ENCODE peak calls at places on chromosomes 16 and 17, in five cellular contexts. H is stimulated activated CD8-positive, alpha-beta memory T cell treated with anti-CD3 and anti-CD28 coated beads, Interleukin-12 subunit alpha, Interleukin-12 subunit beta, amount 100 ng/mL, for 4 hours; V is neural progenitor cell; K is heart right ventricle; A is CD8-positive, alpha-beta memory T cell. D is an unnamed sample.
A peak's percentile ranks its signal among the peaks of the same experiment; 100 is the strongest.

GRCh38 chr16:86575754-86576557 is 2.4 kb upstream of the FOXL1 start:
- DNase-seq in H (no peak), V (peak; percentile 97), K (peak; percentile 83), A (peak; percentile 17), D (peak; percentile 53)

GRCh38 chr16:17404903-17405691 is 65.7 kb downstream of the XYLT1 start:
- DNase-seq in H (no peak), V (no peak), K (peak; percentile 56), A (no peak), D (no peak)

GRCh38 chr17:21209511-21210175 is 4.3 kb downstream of the TMEM11 start:
- DNase-seq in H (no peak), V (no peak), K (peak; percentile 56), A (no peak), D (no peak)

GRCh38 chr17:65229596-65229995 is 92.4 kb downstream of the RGS9 start:
- DNase-seq in H (no peak), V (no peak), K (no peak), A (no peak), D (no peak)

GRCh38 chr17:56581635-56582605 is 11.6 kb upstream of the NOG start:
- DNase-seq in H (no peak), V (no peak), K (no peak), A (no peak), D (no peak)

GRCh38 chr16:68539704-68540370 is 746 bp downstream of the ZFP90 start:
- DNase-seq in H (no peak), V (peak; percentile 45), K (no peak), A (no peak), D (no peak)

GRCh38 chr17:49130891-49131290 is 1.7 kb upstream of the B4GALNT2 start:
- DNase-seq in H (no peak), V (no peak), K (no peak), A (no peak), D (no peak)

GRCh38 chr16:1923299-1924034 is 5.3 kb upstream of the HS3ST6 start:
- DNase-seq in H (no peak), V (peak; percentile 85), K (no peak), A (no peak), D (peak; percentile 51)

GRCh38 chr16:49811630-49812334 is 44.1 kb downstream of the ZNF423 start:
- DNase-seq in H (no peak), V (peak; percentile 55), K (no peak), A (no peak), D (no peak)

GRCh38 chr17:7203391-7203790 is 16.2 kb downstream of the DLG4 start:
- DNase-seq in H (no peak), V (no peak), K (no peak), A (no peak), D (no peak)

D was measured in DMS153.